ENCODE peak calls at places on chromosomes 11 and 22, in ten cellular contexts. One of them, this sample, is unnamed.

GRCh38 chr11:128399186-128399585 is 188.2 kb downstream of the ETS1 start:
- DNase-seq in H9: no peak
- DNase-seq in GM20000: no peak
- DNase-seq in HuH-7.5: no peak
- DNase-seq in stimulated activated CD8-positive, alpha-beta memory T cell treated with anti-CD3 and anti-CD28 coated beads, Interleukin-15, amount 100 ng/mL, for 1 hour: no peak
- DNase-seq in HEK293T: no peak
- DNase-seq in effector memory CD4-positive, alpha-beta T cell: no peak
- DNase-seq in GM03348: peak; percentile 51
- DNase-seq in T-cell: no peak
- DNase-seq in choroid plexus epithelial cell: peak; percentile 85
- DNase-seq in this sample: no peak

GRCh38 chr22:32602154-32602553 is 127.5 kb downstream of the FBXO7 start:
- DNase-seq in H9: no peak
- DNase-seq in GM20000: no peak
- DNase-seq in HuH-7.5: no peak
- DNase-seq in stimulated activated CD8-positive, alpha-beta memory T cell treated with anti-CD3 and anti-CD28 coated beads, Interleukin-15, amount 100 ng/mL, for 1 hour: no peak
- DNase-seq in HEK293T: no peak
- DNase-seq in effector memory CD4-positive, alpha-beta T cell: no peak
- DNase-seq in GM03348: no peak
- DNase-seq in T-cell: no peak
- DNase-seq in choroid plexus epithelial cell: no peak
- DNase-seq in this sample: no peak

GRCh38 chr11:85483861-85484260 is 143.3 kb downstream of the DLG2 start:
- DNase-seq in H9: no peak
- DNase-seq in GM20000: no peak
- DNase-seq in HuH-7.5: no peak
- DNase-seq in stimulated activated CD8-positive, alpha-beta memory T cell treated with anti-CD3 and anti-CD28 coated beads, Interleukin-15, amount 100 ng/mL, for 1 hour: no peak
- DNase-seq in HEK293T: no peak
- DNase-seq in effector memory CD4-positive, alpha-beta T cell: no peak
- DNase-seq in GM03348: no peak
- DNase-seq in T-cell: no peak
- DNase-seq in choroid plexus epithelial cell: no peak
- DNase-seq in this sample: no peak

GRCh38 chr11:82864268-82864667 is 36.0 kb downstream of the PRCP start:
- DNase-seq in H9: peak; percentile 51
- DNase-seq in GM20000: peak; percentile 28
- DNase-seq in HuH-7.5: peak; percentile 18
- DNase-seq in stimulated activated CD8-positive, alpha-beta memory T cell treated with anti-CD3 and anti-CD28 coated beads, Interleukin-15, amount 100 ng/mL, for 1 hour: no peak
- DNase-seq in HEK293T: peak; percentile 36
- DNase-seq in effector memory CD4-positive, alpha-beta T cell: no peak
- DNase-seq in GM03348: peak; percentile 54
- DNase-seq in T-cell: peak; percentile 10
- DNase-seq in choroid plexus epithelial cell: peak; percentile 92
- DNase-seq in this sample: no peak

GRCh38 chr22:37274380-37274862 is 7.9 kb upstream of the CYTH4 start:
- DNase-seq in H9: no peak
- DNase-seq in GM20000: peak; percentile 63
- DNase-seq in HuH-7.5: no peak
- DNase-seq in stimulated activated CD8-positive, alpha-beta memory T cell treated with anti-CD3 and anti-CD28 coated beads, Interleukin-15, amount 100 ng/mL, for 1 hour: no peak
- DNase-seq in HEK293T: no peak
- DNase-seq in effector memory CD4-positive, alpha-beta T cell: no peak
- DNase-seq in GM03348: no peak
- DNase-seq in T-cell: no peak
- DNase-seq in choroid plexus epithelial cell: no peak
- DNase-seq in this sample: no peak

GRCh38 chr22:50340157-50340879 is 2.8 kb upstream of the PPP6R2 start:
- DNase-seq in H9: no peak
- DNase-seq in GM20000: no peak
- DNase-seq in HuH-7.5: no peak
- DNase-seq in stimulated activated CD8-positive, alpha-beta memory T cell treated with anti-CD3 and anti-CD28 coated beads, Interleukin-15, amount 100 ng/mL, for 1 hour: no peak
- DNase-seq in HEK293T: no peak
- DNase-seq in effector memory CD4-positive, alpha-beta T cell: no peak
- DNase-seq in GM03348: no peak
- DNase-seq in T-cell: no peak
- DNase-seq in choroid plexus epithelial cell: peak; percentile 20
- DNase-seq in this sample: no peak

GRCh38 chr11:75490221-75491181 is 35.2 kb downstream of the GDPD5 start:
- DNase-seq in H9: peak; percentile 73
- DNase-seq in GM20000: no peak
- DNase-seq in HuH-7.5: no peak
- DNase-seq in stimulated activated CD8-positive, alpha-beta memory T cell treated with anti-CD3 and anti-CD28 coated beads, Interleukin-15, amount 100 ng/mL, for 1 hour: no peak
- DNase-seq in HEK293T: no peak
- DNase-seq in effector memory CD4-positive, alpha-beta T cell: no peak
- DNase-seq in GM03348: peak; percentile 36
- DNase-seq in T-cell: no peak
- DNase-seq in choroid plexus epithelial cell: peak; percentile 31
- DNase-seq in this sample: no peak

GRCh38 chr22:24696551-24697001 is 77.9 kb downstream of the PIWIL3 start:
- DNase-seq in H9: no peak
- DNase-seq in GM20000: peak; percentile 1
- DNase-seq in HuH-7.5: no peak
- DNase-seq in stimulated activated CD8-positive, alpha-beta memory T cell treated with anti-CD3 and anti-CD28 coated beads, Interleukin-15, amount 100 ng/mL, for 1 hour: no peak
- DNase-seq in HEK293T: no peak
- DNase-seq in effector memory CD4-positive, alpha-beta T cell: no peak
- DNase-seq in GM03348: no peak
- DNase-seq in T-cell: no peak
- DNase-seq in choroid plexus epithelial cell: no peak
- DNase-seq in this sample: no peak

GRCh38 chr11:68539370-68539769 is 78.8 kb downstream of the PPP6R3 start:
- DNase-seq in H9: no peak
- DNase-seq in GM20000: no peak
- DNase-seq in HuH-7.5: no peak
- DNase-seq in stimulated activated CD8-positive, alpha-beta memory T cell treated with anti-CD3 and anti-CD28 coated beads, Interleukin-15, amount 100 ng/mL, for 1 hour: no peak
- DNase-seq in HEK293T: no peak
- DNase-seq in effector memory CD4-positive, alpha-beta T cell: no peak
- DNase-seq in GM03348: no peak
- DNase-seq in T-cell: no peak
- DNase-seq in choroid plexus epithelial cell: no peak
- DNase-seq in this sample: no peak

GRCh38 chr11:128804481-128804880 is 62.6 kb downstream of the KCNJ1 start:
- DNase-seq in H9: no peak
- DNase-seq in GM20000: no peak
- DNase-seq in HuH-7.5: no peak
- DNase-seq in stimulated activated CD8-positive, alpha-beta memory T cell treated with anti-CD3 and anti-CD28 coated beads, Interleukin-15, amount 100 ng/mL, for 1 hour: no peak
- DNase-seq in HEK293T: no peak
- DNase-seq in effector memory CD4-positive, alpha-beta T cell: no peak
- DNase-seq in GM03348: no peak
- DNase-seq in T-cell: no peak
- DNase-seq in choroid plexus epithelial cell: peak; percentile 18
- DNase-seq in this sample: no peak

GRCh38 chr11:78110830-78111229 is 28.6 kb downstream of the ALG8 start:
- DNase-seq in H9: no peak
- DNase-seq in GM20000: no peak
- DNase-seq in HuH-7.5: no peak
- DNase-seq in stimulated activated CD8-positive, alpha-beta memory T cell treated with anti-CD3 and anti-CD28 coated beads, Interleukin-15, amount 100 ng/mL, for 1 hour: no peak
- DNase-seq in HEK293T: no peak
- DNase-seq in effector memory CD4-positive, alpha-beta T cell: no peak
- DNase-seq in GM03348: no peak
- DNase-seq in T-cell: no peak
- DNase-seq in choroid plexus epithelial cell: peak; percentile 7
- DNase-seq in this sample: no peak

GRCh38 chr22:39251762-39252460 is 7.1 kb upstream of the PDGFB start:
- DNase-seq in H9: no peak
- DNase-seq in GM20000: no peak
- DNase-seq in HuH-7.5: no peak
- DNase-seq in stimulated activated CD8-positive, alpha-beta memory T cell treated with anti-CD3 and anti-CD28 coated beads, Interleukin-15, amount 100 ng/mL, for 1 hour: no peak
- DNase-seq in HEK293T: no peak
- DNase-seq in effector memory CD4-positive, alpha-beta T cell: no peak
- DNase-seq in GM03348: no peak
- DNase-seq in T-cell: no peak
- DNase-seq in choroid plexus epithelial cell: no peak
- DNase-seq in this sample: no peak

GRCh38 chr11:77801477-77801876 is 19.0 kb downstream of the RSF1 start:
- DNase-seq in H9: no peak
- DNase-seq in GM20000: no peak
- DNase-seq in HuH-7.5: no peak
- DNase-seq in stimulated activated CD8-positive, alpha-beta memory T cell treated with anti-CD3 and anti-CD28 coated beads, Interleukin-15, amount 100 ng/mL, for 1 hour: no peak
- DNase-seq in HEK293T: no peak
- DNase-seq in effector memory CD4-positive, alpha-beta T cell: no peak
- DNase-seq in GM03348: no peak
- DNase-seq in T-cell: no peak
- DNase-seq in choroid plexus epithelial cell: no peak
- DNase-seq in this sample: no peak

GRCh38 chr22:44286673-44287072 is 26.1 kb downstream of the SHISAL1 start:
- DNase-seq in H9: no peak
- DNase-seq in GM20000: no peak
- DNase-seq in HuH-7.5: no peak
- DNase-seq in stimulated activated CD8-positive, alpha-beta memory T cell treated with anti-CD3 and anti-CD28 coated beads, Interleukin-15, amount 100 ng/mL, for 1 hour: no peak
- DNase-seq in HEK293T: no peak
- DNase-seq in effector memory CD4-positive, alpha-beta T cell: no peak
- DNase-seq in GM03348: peak; percentile 88
- DNase-seq in T-cell: no peak
- DNase-seq in choroid plexus epithelial cell: no peak
- DNase-seq in this sample: no peak

This sample was measured in T-helper 1 cell.